ENCODE peak calls at places on chromosomes 7 and 10, in seven cellular contexts. U is SK-N-SH, C is HepG2, D is HCT116, W is H1, P is K562, A is GM12878. G is an unnamed sample.

GRCh38 chr7:96308253-96308949 is 13.5 kb downstream of the SLC25A13 start:
- DNase-seq in W (no peak), D (no peak), C (peak; percentile 65), A (no peak), U (no peak), P (peak; percentile 39), G (no peak)

GRCh38 chr10:89327803-89328441 is at the start of gene IFIT3:
- DNase-seq in A (peak; percentile 62), D (peak; percentile 44), U (peak; percentile 13), W (no peak), C (peak; percentile 38), P (peak; percentile 66), G (peak; percentile 95)

GRCh38 chr10:43265799-43266721 is 805 bp downstream of the RASGEF1A start:
- DNase-seq in P (peak; percentile 50), U (peak; percentile 83), D (no peak), C (peak; percentile 36), W (no peak), A (no peak), G (no peak)

GRCh38 chr7:21543528-21544302 is 876 bp downstream of the DNAH11 start:
- DNase-seq in U (peak; percentile 17), C (no peak), A (no peak), D (no peak), P (no peak), W (no peak), G (peak; percentile 23)

GRCh38 chr7:75920431-75921161 is 5.6 kb downstream of the POR start:
- DNase-seq in W (no peak), C (peak; percentile 99), P (peak; percentile 46), U (no peak), D (no peak), A (no peak), G (no peak)

GRCh38 chr10:73898730-73899400 is 12.1 kb upstream of the PLAU start:
- DNase-seq in D (no peak), W (no peak), C (no peak), A (no peak), P (no peak), U (no peak), G (no peak)

GRCh38 chr10:131514454-131514853 is 202.9 kb upstream of the TCERG1L start:
- DNase-seq in W (no peak), U (no peak), P (no peak), D (no peak), A (no peak), C (no peak), G (no peak)

GRCh38 chr7:103996639-103997038 is 7.2 kb upstream of the RELN start:
- DNase-seq in W (no peak), A (no peak), P (no peak), U (no peak), C (no peak), D (no peak), G (no peak)

GRCh38 chr10:122172311-122173008 is 98.6 kb upstream of the BTBD16 start:
- DNase-seq in W (no peak), D (no peak), C (no peak), A (no peak), P (no peak), U (no peak), G (no peak)

GRCh38 chr10:70494536-70494935 is 16.0 kb downstream of the PALD1 start:
- DNase-seq in D (no peak), A (no peak), C (no peak), W (no peak), U (no peak), P (no peak), G (no peak)

GRCh38 chr10:49600781-49601400 is 9.2 kb upstream of the SLC18A3 start:
- DNase-seq in W (no peak), P (no peak), C (no peak), D (no peak), U (no peak), A (no peak), G (no peak)

GRCh38 chr10:72162978-72163377 is 52.8 kb upstream of the ANAPC16 start:
- DNase-seq in W (no peak), P (no peak), A (peak; percentile 88), C (no peak), D (no peak), U (no peak), G (peak; percentile 28)

GRCh38 chr7:69467826-69468225 is 130.4 kb upstream of the AUTS2 start:
- DNase-seq in D (no peak), U (no peak), A (no peak), C (no peak), P (no peak), W (no peak), G (no peak)

GRCh38 chr7:154743211-154743610 is 259.7 kb downstream of the PAXIP1 start:
- DNase-seq in C (no peak), U (no peak), W (no peak), A (no peak), D (no peak), P (no peak), G (no peak)

GRCh38 chr7:111682576-111683372 is 120.5 kb upstream of the IMMP2L start:
- DNase-seq in D (no peak), C (no peak), P (no peak), U (peak; percentile 13), W (no peak), A (no peak), G (no peak)

GRCh38 chr10:28312572-28312971 is 9.7 kb upstream of the MPP7 start:
- DNase-seq in W (no peak), P (no peak), D (no peak), U (no peak), A (no peak), C (no peak), G (no peak)

GRCh38 chr10:115963848-115964247 is 309.2 kb downstream of the GFRA1 start:
- DNase-seq in W (no peak), U (no peak), A (no peak), D (no peak), C (no peak), P (no peak), G (no peak)

GRCh38 chr7:130896898-130897514 is 163.0 kb upstream of the KLF14 start:
- DNase-seq in C (peak; percentile 52), A (no peak), P (peak; percentile 88), U (peak; percentile 86), W (no peak), D (peak; percentile 86), G (peak; percentile 75)

GRCh38 chr10:8305871-8306652 is 251.6 kb downstream of the GATA3 start:
- DNase-seq in W (no peak), U (no peak), D (no peak), P (no peak), C (no peak), A (no peak), G (no peak)

GRCh38 chr7:124387056-124387455 is 354.2 kb upstream of the TMEM229A start:
- DNase-seq in C (no peak), A (no peak), P (no peak), D (no peak), W (no peak), U (peak; percentile 40), G (no peak)

GRCh38 chr7:5421626-5422323 is 1.9 kb downstream of the TNRC18 start:
- DNase-seq in D (no peak), W (no peak), A (no peak), C (peak; percentile 93), P (no peak), U (peak; percentile 67), G (peak; percentile 61)

GRCh38 chr10:60870803-60871202 is 73.2 kb downstream of the RHOBTB1 start:
- DNase-seq in U (no peak), P (no peak), W (no peak), A (no peak), D (no peak), C (no peak), G (no peak)

GRCh38 chr7:107286751-107287621 is 118.2 kb downstream of the HBP1 start:
- DNase-seq in P (no peak), A (no peak), U (no peak), C (peak; percentile 5), D (no peak), W (no peak), G (no peak)

GRCh38 chr7:142091957-142092356 is 19.6 kb upstream of the MGAM2 start:
- DNase-seq in U (no peak), D (no peak), P (no peak), A (no peak), W (no peak), C (no peak), G (no peak)

GRCh38 chr10:22655312-22655973 is 58.9 kb downstream of the PIP4K2A start:
- DNase-seq in A (no peak), D (no peak), C (no peak), W (no peak), P (no peak), U (no peak), G (no peak)
- TF ChIP-seq POLR2AphosphoS5 in A (no peak), D (no peak), C (no peak), W (no peak), P (no peak), U (no peak), G (no peak)

DNA sequence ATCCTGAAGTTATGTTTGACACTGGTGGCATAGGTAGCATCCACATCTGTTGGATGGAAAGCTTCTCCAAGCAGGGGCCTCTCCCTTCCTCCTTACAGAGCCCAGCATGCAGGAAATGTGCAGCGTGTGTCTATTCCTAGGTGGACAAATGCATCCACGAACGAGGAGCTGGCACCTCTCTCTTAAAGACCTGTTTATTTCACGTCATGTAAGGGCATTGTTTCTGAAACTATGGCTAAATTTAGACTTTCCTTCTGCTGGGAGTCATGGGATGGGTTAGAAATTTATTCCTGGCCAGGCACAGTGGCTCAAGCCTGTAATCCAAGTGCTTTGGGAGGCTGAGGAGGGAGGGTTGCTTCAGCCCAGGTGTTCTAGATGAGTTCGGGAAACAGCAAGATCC is 208.4 kb upstream of the SVIL start:
- DNase-seq in U (no peak), C (no peak), D (no peak), A (no peak), P (no peak), W (no peak), G (no peak)
- TF ChIP-seq MAX in U (no peak), C (no peak), D (no peak), A (no peak), P (no peak), W (no peak), G (no peak)

GRCh38 chr7:100065452-100066186 is 15.9 kb downstream of the ZNF3 start:
- DNase-seq in W (no peak), A (no peak), C (no peak), P (peak; percentile 74), U (peak; percentile 65), D (no peak), G (peak; percentile 38)
- TF ChIP-seq POLR2AphosphoS5 in W (no peak), A (no peak), C (no peak), P (no peak), U (peak; percentile 75), D (no peak), G (no peak)

GRCh38 chr7:159047536-159047935 is 97.1 kb downstream of the VIPR2 start:
- DNase-seq in A (no peak), U (no peak), P (no peak), C (no peak), D (no peak), W (no peak), G (no peak)
- TF ChIP-seq MAX in A (no peak), U (no peak), P (no peak), C (no peak), D (no peak), W (no peak), G (no peak)